ENCODE peak calls at places on chromosomes 4 and X, in five cellular contexts. O, L, R, D and W are unnamed samples.

GRCh38 chr4:67475155-67475554 is 70.1 kb downstream of the CENPC start:
- DNase-seq in R (no peak), L (no peak), D (no peak), O (no peak), W (no peak)

GRCh38 chrX:39981946-39982345 is 115.8 kb downstream of the BCOR start:
- DNase-seq in O (no peak), R (no peak), L (no peak), D (no peak), W (no peak)

GRCh38 chrX:49659771-49660170 is 36.0 kb downstream of the PAGE1 start:
- DNase-seq in D (no peak), L (no peak), R (no peak), O (no peak), W (no peak)

GRCh38 chrX:50799531-50799961 is 14.4 kb downstream of the SHROOM4 start:
- DNase-seq in L (no peak), O (no peak), D (no peak), R (no peak), W (no peak)

GRCh38 chrX:49308604-49309269 is 5.3 kb downstream of the GAGE10 start:
- DNase-seq in L (no peak), R (no peak), O (no peak), D (peak; percentile 3), W (no peak)

GRCh38 chr4:125187621-125188176 is 127.1 kb upstream of the FAT4 start:
- DNase-seq in O (no peak), L (no peak), R (peak; percentile 78), D (peak; percentile 70), W (no peak)

GRCh38 chr4:3255611-3256186 is 6.7 kb downstream of the MSANTD1 start:
- DNase-seq in R (no peak), O (no peak), D (no peak), L (no peak), W (no peak)

GRCh38 chrX:16807548-16807947 is 21.3 kb downstream of the TXLNG start:
- DNase-seq in L (no peak), O (no peak), D (no peak), R (no peak), W (no peak)

GRCh38 chr4:129676934-129677333 is 581.0 kb downstream of the C4orf33 start:
- DNase-seq in O (no peak), R (no peak), D (no peak), L (no peak), W (no peak)

GRCh38 chrX:100695991-100696390 is 35.9 kb downstream of the SYTL4 start:
- DNase-seq in O (no peak), L (no peak), D (no peak), R (no peak), W (no peak)

GRCh38 chr4:137541866-137542648 is 9.8 kb upstream of the PCDH18 start:
- DNase-seq in D (no peak), R (no peak), L (no peak), O (no peak), W (no peak)

GRCh38 chr4:88533088-88533790 is 9.7 kb upstream of the PYURF start:
- DNase-seq in O (no peak), D (no peak), R (peak; percentile 56), L (no peak), W (no peak)

GRCh38 chrX:126165401-126165720 is 728 bp downstream of the DCAF12L2 start:
- DNase-seq in R (no peak), L (no peak), D (no peak), O (no peak), W (no peak)

GRCh38 chrX:55638933-55639332 is 15.7 kb downstream of the FOXR2 start:
- DNase-seq in L (no peak), O (no peak), D (no peak), R (no peak), W (no peak)